ENCODE peak calls at places on chromosomes 1 and 21, in six cellular contexts. W is H9, N is IMR-90, V is H1, L is mesendoderm, E is mesenchymal stem cell. M is an unnamed sample.

GRCh38 chr1:227940791-227941241 is 6.9 kb downstream of the WNT9A start:
- DNase-seq in N (no peak), L (no peak), V (no peak), W (no peak), E (no peak), M (no peak)

GRCh38 chr21:36347278-36347961 is 27.4 kb downstream of the MORC3 start:
- DNase-seq in W (no peak), V (no peak), L (no peak), E (no peak), N (peak), M (no peak)

GRCh38 chr1:61079898-61080336 is 2.4 kb upstream of the NFIA start:
- DNase-seq in E (peak), W (peak), V (peak), N (peak), L (peak), M (no peak)

GRCh38 chr1:228081578-228082259 is 789 bp upstream of the ARF1 start:
- DNase-seq in N (no peak), L (peak), V (no peak), W (peak), E (peak), M (peak)

GRCh38 chr1:101017448-101017847 is 8.1 kb downstream of the DPH5 start:
- DNase-seq in V (no peak), N (no peak), E (no peak), L (peak), W (no peak), M (no peak)

GRCh38 chr1:109783436-109783835 is 19.7 kb upstream of the EPS8L3 start:
- DNase-seq in N (peak), V (no peak), E (peak), W (no peak), L (peak), M (no peak)

GRCh38 chr1:205580140-205580922 is 51.5 kb downstream of the ELK4 start:
- DNase-seq in V (no peak), N (no peak), W (peak), E (no peak), L (no peak), M (no peak)

GRCh38 chr1:184973308-184974085 is 811 bp downstream of the NIBAN1 start:
- DNase-seq in N (peak), E (peak), V (no peak), W (peak), L (peak), M (peak)

GRCh38 chr1:210231846-210232523 is 611 bp upstream of the SERTAD4 start:
- DNase-seq in E (peak), V (no peak), N (no peak), L (peak), W (no peak), M (no peak)

GRCh38 chr1:15106608-15107007 is 46.9 kb upstream of the TMEM51 start:
- DNase-seq in E (no peak), V (no peak), W (no peak), L (no peak), N (no peak), M (no peak)

GRCh38 chr21:20971296-20971921 is 26.8 kb upstream of the NCAM2 start:
- DNase-seq in V (peak), L (peak), N (peak), W (peak), E (peak), M (peak)

GRCh38 chr1:21673277-21673780 is 4.2 kb upstream of the RAP1GAP start:
- DNase-seq in N (peak), L (no peak), W (peak), V (no peak), E (peak), M (no peak)

GRCh38 chr1:65564493-65564892 is 144.0 kb downstream of the LEPR start:
- DNase-seq in V (no peak), E (no peak), L (no peak), N (no peak), W (no peak), M (no peak)

GRCh38 chr1:192544983-192545393 is 30.6 kb upstream of the RGS1 start:
- DNase-seq in E (peak), W (no peak), L (peak), N (peak), V (no peak), M (no peak)

GRCh38 chr1:172971241-172971640 is 79.5 kb downstream of the TNFSF18 start:
- DNase-seq in E (no peak), W (no peak), L (peak), V (no peak), N (no peak), M (no peak)

GRCh38 chr1:42423621-42424200 is 32.1 kb downstream of the ZMYND12 start:
- DNase-seq in E (no peak), V (no peak), W (no peak), L (no peak), N (no peak), M (no peak)

GRCh38 chr1:175338447-175339135 is 146.0 kb upstream of the KIAA0040 start:
- DNase-seq in N (no peak), V (peak), L (peak), W (peak), E (peak), M (no peak)

GRCh38 chr1:173508541-173508940 is 31.4 kb downstream of the PRDX6 start:
- DNase-seq in E (no peak), N (peak), W (no peak), V (no peak), L (no peak), M (no peak)

GRCh38 chr1:211825990-211826389 is 4.6 kb downstream of the LPGAT1 start:
- DNase-seq in N (peak), V (no peak), E (peak), L (no peak), W (no peak), M (no peak)

DNA sequence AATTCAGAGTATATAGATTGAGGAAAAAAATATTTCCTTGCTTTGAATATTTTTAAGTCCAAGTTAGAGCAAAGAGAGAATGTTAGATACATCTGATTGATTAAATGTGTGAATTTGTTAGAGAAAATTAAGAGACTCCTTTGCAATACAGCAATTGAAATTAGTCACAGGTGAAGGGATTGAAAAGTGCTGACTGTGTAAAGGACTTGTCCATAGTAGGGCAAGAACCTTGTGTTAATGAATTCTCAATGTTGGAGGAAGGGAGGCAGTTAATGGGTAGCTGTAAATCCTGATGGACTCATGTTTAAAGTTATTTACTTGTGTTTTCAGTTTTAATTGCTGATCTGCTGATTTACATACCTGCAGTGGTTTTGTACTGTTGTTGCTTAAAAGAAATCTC is 38.6 kb downstream of the ALG6 start:
- DNase-seq in V (no peak), W (no peak), L (no peak), N (no peak), E (no peak), M (no peak)
- H2BK15ac ChIP-seq in V (no peak), W (no peak), L (no peak), N (peak), E (no peak), M (no peak)

DNA sequence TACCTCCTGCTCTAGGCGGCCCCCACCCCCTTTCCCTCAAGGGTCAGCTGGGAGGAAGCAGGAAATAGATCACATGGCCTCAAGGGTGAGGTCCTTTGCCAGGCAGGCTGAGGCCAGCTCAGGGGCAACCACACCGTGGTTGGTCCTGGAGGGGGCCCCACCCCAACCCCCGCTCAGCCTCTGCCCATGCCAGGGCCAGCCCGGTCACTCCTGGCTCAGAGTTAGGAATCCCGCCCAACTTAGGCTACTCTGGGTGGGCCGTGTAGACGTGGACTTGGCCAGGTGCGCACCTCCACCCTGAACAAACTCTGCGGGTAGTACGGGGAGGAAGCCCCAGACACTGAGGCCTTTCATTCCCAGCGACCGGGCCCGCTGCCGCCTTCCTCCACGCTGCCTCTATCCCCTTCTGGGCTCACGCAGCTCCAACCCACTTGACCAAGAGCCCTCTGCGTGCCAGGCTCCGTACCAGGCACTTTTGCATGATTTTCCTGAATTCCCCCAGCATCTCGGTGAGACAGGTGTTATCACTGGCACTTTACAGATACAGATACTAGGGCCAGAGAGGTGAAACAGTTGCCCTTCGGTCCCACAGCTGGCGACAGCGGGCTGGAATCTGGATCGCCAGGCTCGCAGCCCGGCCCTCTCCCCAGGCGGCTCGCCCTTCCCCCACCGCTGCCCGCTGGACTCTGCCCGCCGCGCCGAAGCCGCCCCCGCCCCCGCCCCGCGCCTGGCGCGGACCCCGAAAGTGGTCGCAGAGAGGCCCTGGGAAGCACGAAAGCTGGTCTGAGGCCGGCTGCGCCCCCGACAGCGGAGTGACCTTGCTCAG is 771 bp downstream of the GALE start:
- DNase-seq in N (peak), L (peak), E (peak), V (no peak), W (peak), M (peak)
- H3K4ac ChIP-seq in N (peak), L (peak), E (peak), V (no peak), W (no peak), M (no peak)

GRCh38 chr21:45220714-45221113 is 67.0 kb downstream of the POFUT2 start:
- DNase-seq in V (no peak), E (no peak), L (no peak), W (no peak), N (no peak), M (no peak)
- H2BK15ac ChIP-seq in V (no peak), E (no peak), L (no peak), W (no peak), N (no peak), M (no peak)

GRCh38 chr1:150551784-150552691 is 2.8 kb downstream of the ADAMTSL4 start:
- DNase-seq in V (no peak), W (peak), N (peak), L (peak), E (peak), M (no peak)

GRCh38 chr1:150550222-150551048 is 1.2 kb downstream of the ADAMTSL4 start:
- DNase-seq in E (peak), W (peak), L (peak), N (no peak), V (no peak), M (no peak)

GRCh38 chr1:150549496-150550221 is 451 bp downstream of the ADAMTSL4 start:
- DNase-seq in W (peak), E (peak), V (no peak), L (peak), N (no peak), M (no peak)

GRCh38 chr1:150552692-150553278 is 3.6 kb downstream of the ADAMTSL4 start:
- DNase-seq in V (no peak), L (no peak), E (no peak), W (peak), N (no peak), M (no peak)

GRCh38 chr1:150551049-150551783 is 2.0 kb downstream of the ADAMTSL4 start:
- DNase-seq in L (no peak), W (peak), V (no peak), E (peak), N (no peak), M (no peak)
- H3K4ac ChIP-seq in L (no peak), W (no peak), V (no peak), E (no peak), N (peak), M (no peak)

GRCh38 chr1:56645663-56646330 is 683 bp downstream of the PRKAA2 start:
- DNase-seq in V (no peak), N (no peak), E (peak), W (peak), L (peak), M (peak)
- H2BK15ac ChIP-seq in V (peak), N (peak), E (peak), W (no peak), L (no peak), M (no peak)

GRCh38 chr1:208235983-208236761 is 8.0 kb downstream of the PLXNA2 start:
- DNase-seq in E (peak), W (no peak), V (no peak), L (no peak), N (peak), M (no peak)
- H3K4ac ChIP-seq in E (peak), W (no peak), V (no peak), L (peak), N (peak), M (no peak)

GRCh38 chr1:156592158-156592909 is 758 bp downstream of the NAXE start:
- DNase-seq in V (no peak), E (no peak), N (no peak), W (no peak), L (no peak), M (no peak)
- H2BK15ac ChIP-seq in V (no peak), E (no peak), N (no peak), W (no peak), L (no peak), M (no peak)

DNA sequence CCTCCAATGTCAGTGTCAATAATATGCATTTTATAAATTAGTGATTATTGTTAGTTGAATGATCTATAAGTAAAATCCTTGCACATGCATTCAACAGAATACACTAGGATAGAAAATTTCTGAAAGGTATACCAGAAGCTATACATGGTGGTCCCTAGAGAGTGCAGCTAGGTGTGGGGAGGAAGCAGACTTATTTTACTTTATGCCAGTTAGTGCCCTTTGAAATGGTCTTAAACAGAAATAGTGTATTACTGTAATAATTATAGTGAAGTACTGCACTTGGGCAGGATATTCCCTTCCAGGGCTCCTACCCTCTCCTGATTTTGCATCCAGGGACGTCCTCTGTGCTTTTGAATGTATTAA is 23.2 kb upstream of the WDR26 start:
- DNase-seq in W (no peak), E (no peak), N (no peak), L (no peak), V (no peak), M (no peak)
- H3K4ac ChIP-seq in W (no peak), E (no peak), N (no peak), L (no peak), V (no peak), M (no peak)

DNA sequence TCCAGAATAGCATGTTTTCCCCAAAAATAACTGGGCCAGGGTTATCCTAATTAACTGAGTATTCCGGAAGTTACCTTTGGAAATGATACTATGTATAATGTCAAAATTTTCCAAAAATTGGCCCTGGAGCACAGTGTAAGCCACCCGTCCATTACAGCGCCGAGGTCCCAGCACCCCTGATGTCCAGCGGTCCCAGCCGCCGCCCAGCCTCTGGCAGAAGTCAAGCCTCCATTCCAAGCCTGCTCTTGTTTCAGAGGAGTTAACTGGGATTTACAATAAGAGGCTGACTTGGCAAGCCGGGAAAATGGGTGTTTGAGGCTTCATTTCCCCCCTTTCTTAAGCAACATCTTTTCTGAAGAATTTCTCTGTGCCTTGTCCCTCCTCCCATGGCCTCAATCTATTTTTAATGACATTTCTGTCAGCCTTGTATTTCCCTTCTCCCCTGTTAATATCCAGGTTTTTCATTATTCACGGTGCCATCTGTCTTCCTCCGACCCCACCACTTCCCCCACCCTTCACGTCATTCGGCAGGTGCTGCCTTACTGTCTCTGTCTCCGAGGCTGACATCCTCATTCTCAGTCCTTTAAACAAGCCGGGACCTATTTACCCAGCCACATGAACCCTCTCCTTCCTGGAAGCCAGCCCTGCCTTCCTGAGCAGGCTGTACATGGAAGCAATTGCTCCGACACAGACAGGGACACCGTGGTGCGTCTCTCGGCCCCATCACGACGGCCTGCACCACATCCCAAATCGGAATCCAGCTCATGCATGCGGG is 490.8 kb downstream of the NPHP4 start:
- DNase-seq in V (no peak), N (no peak), W (no peak), L (no peak), E (no peak), M (no peak)
- H2BK15ac ChIP-seq in V (no peak), N (no peak), W (no peak), L (no peak), E (no peak), M (no peak)